ENCODE peak calls at places on chromosomes 16 and 17, in six cellular contexts. L, P, O, Q, U and B are unnamed samples.
A peak's percentile ranks its signal among the peaks of the same experiment; 100 is the strongest.

GRCh38 chr17:45230787-45231480 is 9.2 kb downstream of the FMNL1 start:
- DNase-seq in U (no peak), O (no peak), Q (no peak), P (no peak), L (peak; percentile 76), B (no peak)

GRCh38 chr17:76659928-76660614 is 16.5 kb upstream of the ST6GALNAC1 start:
- DNase-seq in L (no peak), P (no peak), O (no peak), Q (no peak), U (no peak), B (no peak)

GRCh38 chr17:82229686-82230626 is 1.1 kb downstream of the SLC16A3 start:
- DNase-seq in P (no peak), Q (no peak), L (no peak), U (no peak), O (no peak), B (no peak)

GRCh38 chr17:6374761-6375312 is 60.1 kb downstream of the AIPL1 start:
- DNase-seq in L (no peak), Q (no peak), P (peak; percentile 84), O (peak; percentile 76), U (no peak), B (no peak)

GRCh38 chr17:76135810-76136188 is 5.2 kb downstream of the FOXJ1 start:
- DNase-seq in L (peak; percentile 13), U (no peak), P (no peak), O (no peak), Q (no peak), B (no peak)

GRCh38 chr17:67181825-67182224 is 63.2 kb downstream of the HELZ start:
- DNase-seq in U (no peak), P (no peak), Q (no peak), O (no peak), L (no peak), B (no peak)

GRCh38 chr16:84329849-84330684 is 35.4 kb downstream of the WFDC1 start:
- DNase-seq in U (no peak), Q (no peak), L (no peak), P (no peak), O (no peak), B (no peak)

GRCh38 chr17:61996916-61997605 is 68.0 kb downstream of the MED13 start:
- DNase-seq in U (no peak), P (peak; percentile 41), L (no peak), Q (no peak), O (no peak), B (no peak)

GRCh38 chr17:37188157-37188556 is 187.6 kb upstream of the C17orf78 start:
- DNase-seq in P (no peak), Q (no peak), O (no peak), L (no peak), U (no peak), B (no peak)

GRCh38 chr17:75440738-75441448 is 15.5 kb upstream of the TMEM94 start:
- DNase-seq in U (no peak), L (no peak), Q (no peak), P (peak; percentile 37), O (no peak), B (no peak)

GRCh38 chr17:33674685-33675084 is 381.6 kb upstream of the ASIC2 start:
- DNase-seq in Q (peak; percentile 68), U (peak; percentile 63), O (peak; percentile 3), P (peak; percentile 15), L (peak; percentile 41), B (peak; percentile 30)

GRCh38 chr16:14181371-14182050 is 110.4 kb downstream of the MRTFB start:
- DNase-seq in P (peak; percentile 82), L (no peak), Q (no peak), O (no peak), U (no peak), B (peak; percentile 71)

GRCh38 chr17:2056221-2057129 is 1.6 kb downstream of the HIC1 start:
- DNase-seq in L (peak; percentile 43), U (no peak), Q (no peak), O (no peak), P (no peak), B (no peak)

GRCh38 chr16:4924593-4925378 is 12.2 kb downstream of the PPL start:
- DNase-seq in Q (no peak), O (no peak), P (no peak), L (no peak), U (no peak), B (no peak)

GRCh38 chr17:76553163-76553908 is 13.5 kb downstream of the PRCD start:
- DNase-seq in P (no peak), Q (no peak), L (peak; percentile 14), U (no peak), O (no peak), B (no peak)

GRCh38 chr17:56733833-56734232 is 99.9 kb downstream of the C17orf67 start:
- DNase-seq in L (no peak), O (no peak), U (no peak), P (no peak), Q (no peak), B (no peak)

GRCh38 chr17:56742601-56743000 is 91.1 kb downstream of the C17orf67 start:
- DNase-seq in L (no peak), U (no peak), P (no peak), Q (no peak), O (no peak), B (no peak)

GRCh38 chr17:56739376-56739775 is 94.3 kb downstream of the C17orf67 start:
- DNase-seq in P (peak; percentile 68), L (no peak), Q (no peak), U (no peak), O (no peak), B (no peak)

GRCh38 chr17:56735842-56736241 is 97.9 kb downstream of the C17orf67 start:
- DNase-seq in Q (no peak), O (no peak), U (no peak), P (no peak), L (no peak), B (no peak)

GRCh38 chr17:56737741-56738161 is 96.0 kb downstream of the C17orf67 start:
- DNase-seq in L (no peak), P (peak; percentile 88), Q (no peak), O (no peak), U (no peak), B (no peak)
- H3K27ac ChIP-seq in L (no peak overlapping the region), P (no peak overlapping the region), Q (no peak overlapping the region), O (no peak overlapping the region), U (no peak overlapping the region), B (no peak overlapping the region)

GRCh38 chr16:87853411-87854052 is 15.8 kb downstream of the SLC7A5 start:
- DNase-seq in O (peak; percentile 40), L (peak; percentile 96), P (peak; percentile 80), Q (peak; percentile 95), U (peak; percentile 90), B (peak; percentile 35)
- H3K27ac ChIP-seq in O (peak overlapping the region; percentile 86), L (peak overlapping the region; percentile 60), P (peak overlapping the region; percentile 73), Q (peak overlapping the region; percentile 90), U (no peak overlapping the region), B (peak overlapping the region; percentile 99)

GRCh38 chr17:10060526-10060925 is 137.9 kb downstream of the GAS7 start:
- DNase-seq in U (no peak), O (no peak), P (no peak), Q (no peak), L (no peak), B (no peak)
- H3K27ac ChIP-seq in U (peak overlapping the region; percentile 78), O (no peak overlapping the region), P (no peak overlapping the region), Q (peak overlapping the region; percentile 87), L (peak overlapping the region; percentile 51), B (peak overlapping the region; percentile 90)

DNA sequence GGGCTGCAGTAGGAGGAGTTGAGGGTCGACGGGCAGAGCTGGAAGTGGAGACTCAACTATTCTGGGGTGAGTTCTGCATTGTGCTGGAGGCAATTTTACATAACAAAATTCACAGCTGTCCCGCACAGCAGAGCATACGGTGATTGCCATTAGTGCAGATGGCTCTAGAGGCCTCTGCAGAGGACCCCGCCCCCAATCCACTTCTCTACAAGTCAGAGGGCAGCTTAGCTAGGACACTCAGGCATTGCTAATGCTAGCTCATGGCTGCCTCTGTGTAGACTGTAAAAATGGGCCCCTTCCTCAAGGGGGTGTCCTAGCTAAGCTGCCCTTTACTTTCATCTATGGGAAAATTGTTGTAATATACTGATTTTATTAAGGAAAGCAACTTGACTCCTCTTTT is 18.4 kb upstream of the POLR3E start:
- DNase-seq in Q (no peak), P (no peak), O (no peak), L (no peak), U (no peak), B (no peak)
- H3K27ac ChIP-seq in Q (no peak overlapping the region), P (no peak overlapping the region), O (no peak overlapping the region), L (no peak overlapping the region), U (no peak overlapping the region), B (no peak overlapping the region)

GRCh38 chr16:15489016-15489415 is 54.6 kb downstream of the BMERB1 start:
- DNase-seq in Q (no peak), L (no peak), P (no peak), O (no peak), U (no peak), B (no peak)
- H3K27ac ChIP-seq in Q (peak overlapping the region; percentile 65), L (peak overlapping the region; percentile 90), P (peak overlapping the region; percentile 76), O (no peak overlapping the region), U (peak overlapping the region; percentile 53), B (no peak overlapping the region)

GRCh38 chr17:80783461-80783860 is 208.2 kb upstream of the CHMP6 start:
- DNase-seq in L (no peak), Q (no peak), U (no peak), O (no peak), P (no peak), B (no peak)
- H3K27ac ChIP-seq in L (no peak overlapping the region), Q (no peak overlapping the region), U (no peak overlapping the region), O (no peak overlapping the region), P (no peak overlapping the region), B (no peak overlapping the region)

DNA sequence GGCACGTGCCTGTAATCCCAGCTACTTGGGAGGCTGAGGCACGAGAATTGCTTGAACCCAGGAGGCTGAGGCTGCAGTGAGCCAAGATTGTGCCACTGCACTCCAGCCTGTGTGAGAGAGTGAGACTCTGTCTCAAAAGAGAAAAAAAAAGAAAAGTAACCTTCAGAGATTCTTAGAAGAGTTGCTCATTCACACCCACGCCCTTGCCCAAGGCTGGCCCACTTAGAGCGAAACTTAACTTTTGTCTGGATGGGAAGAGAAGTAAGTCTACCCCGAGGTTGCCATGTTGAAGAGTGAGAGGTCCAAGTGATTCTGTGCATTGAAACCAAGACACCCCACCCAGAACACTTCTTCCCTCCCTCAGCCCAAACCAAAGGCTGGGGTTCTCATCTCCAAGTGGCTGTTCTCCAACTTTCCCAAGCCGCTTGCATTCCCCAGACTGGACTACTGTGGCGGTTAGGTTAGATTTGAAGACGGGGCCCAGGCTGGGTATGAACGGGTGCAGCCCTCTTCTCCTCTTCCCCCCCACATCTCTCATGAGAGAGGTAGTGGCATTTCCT is 2.4 kb upstream of the CISD3 start:
- DNase-seq in U (no peak), P (no peak), Q (no peak), O (no peak), L (no peak), B (no peak)
- H3K27ac ChIP-seq in U (no peak overlapping the region), P (no peak overlapping the region), Q (no peak overlapping the region), O (no peak overlapping the region), L (no peak overlapping the region), B (peak overlapping the region; percentile 54)

DNA sequence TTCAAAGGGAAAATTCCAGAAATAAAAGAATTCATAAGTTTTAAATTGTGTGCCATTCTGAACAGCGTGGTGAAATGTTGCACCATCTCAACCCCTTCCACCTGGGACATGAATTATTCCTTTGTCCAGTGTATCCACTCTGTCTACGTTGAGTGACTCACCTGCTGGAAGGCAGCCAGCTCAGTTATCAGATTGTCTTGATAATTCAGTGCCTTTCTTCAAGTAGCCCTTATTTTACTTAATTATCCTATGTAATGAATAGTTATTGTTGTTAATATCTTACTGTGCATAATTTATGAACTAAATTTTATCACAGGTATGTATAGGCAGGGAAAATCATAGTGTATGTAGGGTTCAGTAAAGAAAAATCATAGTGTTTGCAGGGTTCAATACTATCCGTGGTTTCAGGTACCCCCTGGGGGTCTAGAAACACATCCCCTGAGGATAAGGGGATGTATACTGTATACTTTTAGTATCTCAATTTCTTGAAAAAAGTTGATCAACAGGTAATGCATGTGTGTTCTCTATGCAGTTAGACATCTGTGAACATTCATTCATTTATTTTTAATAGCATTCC is 7.7 kb upstream of the PCTP start:
- DNase-seq in L (no peak), U (no peak), O (no peak), P (peak; percentile 45), Q (no peak), B (no peak)
- H3K27ac ChIP-seq in L (no peak overlapping the region), U (no peak overlapping the region), O (no peak overlapping the region), P (no peak overlapping the region), Q (no peak overlapping the region), B (no peak overlapping the region)